ENCODE peak calls at places on chromosomes 3 and 15, in nine cellular contexts. C is mesothelial cell of epicardium; M is OCI-LY7; E is CD8-positive, alpha-beta T cell; K is COR-L47; D is stimulated activated CD4-positive, alpha-beta T cell treated with anti-CD3 and anti-CD28 coated beads, TNF-alpha, amount 100 ng/mL, for 1 hour; N is T-helper 9 cell; I is NCI-H524 treated with DMSO at 0.1 percent for 48 hours; R is hypothalamus. F is an unnamed sample.

GRCh38 chr3:145939431-145939830 is 221.6 kb downstream of the PLOD2 start:
- DNase-seq in C (no peak), M (no peak), E (no peak), K (no peak), D (no peak), N (no peak), I (no peak), R (no peak), F (no peak)

GRCh38 chr15:58141894-58142293 is 3.7 kb downstream of the AQP9 start:
- DNase-seq in C (no peak), M (no peak), E (no peak), K (no peak), D (no peak), N (no peak), I (no peak), R (no peak), F (no peak)

GRCh38 chr3:133292251-133292650 is 107.6 kb upstream of the BFSP2 start:
- DNase-seq in C (no peak), M (no peak), E (no peak), K (peak), D (no peak), N (no peak), I (no peak), R (no peak), F (no peak)

GRCh38 chr3:154973851-154974250 is 106.3 kb upstream of the MME start:
- DNase-seq in C (no peak), M (no peak), E (no peak), K (no peak), D (no peak), N (no peak), I (no peak), R (no peak), F (no peak)

GRCh38 chr15:25862469-25863066 is 559 bp downstream of the ATP10A start:
- DNase-seq in C (no peak), M (no peak), E (peak), K (no peak), D (no peak), N (peak), I (no peak), R (no peak), F (peak)

GRCh38 chr15:39427705-39428104 is 153.2 kb upstream of the THBS1 start:
- DNase-seq in C (no peak), M (no peak), E (no peak), K (no peak), D (no peak), N (no peak), I (no peak), R (no peak), F (peak)

GRCh38 chr3:25572919-25573385 is 91.8 kb downstream of the TOP2B start:
- DNase-seq in C (no peak), M (no peak), E (no peak), K (no peak), D (no peak), N (no peak), I (no peak), R (no peak), F (no peak)

GRCh38 chr3:143769663-143770062 is 78.6 kb downstream of the SLC9A9 start:
- DNase-seq in C (no peak), M (no peak), E (no peak), K (no peak), D (no peak), N (no peak), I (no peak), R (no peak), F (no peak)

GRCh38 chr3:50652709-50653108 is 22.0 kb upstream of the DOCK3 start:
- DNase-seq in C (no peak), M (peak), E (peak), K (no peak), D (peak), N (peak), I (no peak), R (no peak), F (peak)

GRCh38 chr3:111069974-111070751 is 1.5 kb upstream of the NECTIN3 start:
- DNase-seq in C (no peak), M (no peak), E (no peak), K (no peak), D (no peak), N (peak), I (no peak), R (no peak), F (no peak)

GRCh38 chr3:43649365-43649968 is 27.7 kb upstream of the ANO10 start:
- DNase-seq in C (no peak), M (no peak), E (no peak), K (no peak), D (no peak), N (no peak), I (no peak), R (no peak), F (no peak)

GRCh38 chr3:15527031-15527459 is 5.5 kb upstream of the COLQ start:
- DNase-seq in C (no peak), M (peak), E (no peak), K (no peak), D (no peak), N (no peak), I (no peak), R (no peak), F (no peak)

GRCh38 chr15:55741592-55742497 is 1.1 kb downstream of the PRTG start:
- DNase-seq in C (no peak), M (no peak), E (no peak), K (no peak), D (no peak), N (no peak), I (no peak), R (no peak), F (no peak)

GRCh38 chr15:61081028-61081322 is 148.1 kb downstream of the RORA start:
- DNase-seq in C (no peak), M (no peak), E (no peak), K (no peak), D (no peak), N (no peak), I (peak), R (no peak), F (no peak)

GRCh38 chr3:64985072-64985471 is 297.3 kb upstream of the ADAMTS9 start:
- DNase-seq in C (no peak), M (no peak), E (no peak), K (no peak), D (no peak), N (no peak), I (no peak), R (no peak), F (no peak)

GRCh38 chr3:151437047-151437446 is 23.8 kb downstream of the IGSF10 start:
- DNase-seq in C (no peak), M (no peak), E (no peak), K (no peak), D (no peak), N (no peak), I (no peak), R (no peak), F (no peak)

GRCh38 chr15:36040173-36040572 is 494.2 kb upstream of the DPH6 start:
- DNase-seq in C (no peak), M (no peak), E (no peak), K (no peak), D (no peak), N (no peak), I (no peak), R (no peak), F (no peak)

GRCh38 chr3:30919600-30919999 is 25.1 kb upstream of the GADL1 start:
- DNase-seq in C (no peak), M (no peak), E (no peak), K (no peak), D (no peak), N (no peak), I (no peak), R (no peak), F (no peak)

GRCh38 chr15:25235391-25235790 is 203.4 kb downstream of the UBE3A start:
- DNase-seq in C (no peak), M (no peak), E (no peak), K (no peak), D (no peak), N (no peak), I (no peak), R (no peak), F (no peak)

GRCh38 chr3:24981924-24982323 is 446.1 kb upstream of the RARB start:
- DNase-seq in C (no peak), M (no peak), E (no peak), K (no peak), D (no peak), N (no peak), I (no peak), R (no peak), F (no peak)

GRCh38 chr15:95247068-95247984 is 1016.0 kb downstream of the MCTP2 start:
- DNase-seq in C (no peak), M (no peak), E (no peak), K (no peak), D (no peak), N (no peak), I (no peak), R (no peak), F (no peak)

GRCh38 chr3:118863731-118864322 is 170.8 kb downstream of the IGSF11 start:
- DNase-seq in C (no peak), M (peak), E (no peak), K (no peak), D (no peak), N (no peak), I (no peak), R (no peak), F (no peak)

GRCh38 chr3:119810018-119810435 is 28.1 kb downstream of the NR1I2 start:
- DNase-seq in C (no peak), M (no peak), E (peak), K (no peak), D (peak), N (peak), I (no peak), R (no peak), F (peak)

GRCh38 chr3:143443851-143444331 is 324.3 kb downstream of the CHST2 start:
- DNase-seq in C (no peak), M (no peak), E (no peak), K (peak), D (no peak), N (no peak), I (no peak), R (no peak), F (no peak)

GRCh38 chr3:4805662-4806061 is 173.6 kb upstream of the BHLHE40 start:
- DNase-seq in C (no peak), M (no peak), E (no peak), K (no peak), D (no peak), N (no peak), I (no peak), R (no peak), F (no peak)

GRCh38 chr3:9422712-9423424 is 25.5 kb downstream of the SETD5 start:
- DNase-seq in C (peak), M (no peak), E (no peak), K (peak), D (no peak), N (no peak), I (no peak), R (peak), F (no peak)

GRCh38 chr15:71434774-71435173 is 319.5 kb downstream of the THSD4 start:
- DNase-seq in C (no peak), M (no peak), E (no peak), K (no peak), D (no peak), N (no peak), I (no peak), R (no peak), F (no peak)

GRCh38 chr15:82855286-82856092 is 46.1 kb downstream of the WHAMM start:
- DNase-seq in C (no peak), M (peak), E (no peak), K (no peak), D (no peak), N (no peak), I (no peak), R (no peak), F (no peak)

GRCh38 chr15:58854598-58854997 is 78.9 kb downstream of the SLTM start:
- DNase-seq in C (no peak), M (no peak), E (no peak), K (no peak), D (no peak), N (no peak), I (no peak), R (no peak), F (no peak)

GRCh38 chr3:160413613-160414248 is 14.3 kb downstream of the SMC4 start:
- DNase-seq in C (no peak), M (peak), E (peak), K (peak), D (peak), N (peak), I (peak), R (no peak), F (peak)